ENCODE peak calls at places on chromosomes 7 and 10, in nine cellular contexts. B, J, D, T, I, R, H, G and C are unnamed samples.
A peak's percentile ranks its signal among the peaks of the same experiment; 100 is the strongest.

GRCh38 chr10:119139464-119140067 is 25.9 kb downstream of the SFXN4 start:
- DNase-seq in D (no peak), R (no peak), I (peak; percentile 30), H (peak; percentile 66), B (peak; percentile 35), T (peak; percentile 28), G (no peak), J (peak; percentile 49), C (peak; percentile 45)

GRCh38 chr7:26013551-26014083 is 138.4 kb upstream of the NFE2L3 start:
- DNase-seq in G (no peak), I (no peak), B (no peak), D (no peak), H (no peak), J (no peak), R (no peak), T (no peak), C (peak; percentile 44)

GRCh38 chr10:28179490-28180099 is 123.3 kb downstream of the MPP7 start:
- DNase-seq in T (peak; percentile 80), I (no peak), J (no peak), H (no peak), R (no peak), G (no peak), D (no peak), B (peak; percentile 62), C (peak; percentile 71)

GRCh38 chr7:54179321-54180029 is 362.7 kb upstream of the VSTM2A start:
- DNase-seq in B (no peak), T (no peak), G (no peak), I (no peak), D (no peak), R (no peak), H (no peak), J (no peak), C (no peak)

GRCh38 chr7:64300641-64301405 is 12.9 kb upstream of the ZNF736 start:
- DNase-seq in T (no peak), J (no peak), B (no peak), H (no peak), G (no peak), D (no peak), R (no peak), I (no peak), C (no peak)

GRCh38 chr7:102883098-102883860 is 29.5 kb upstream of the LRRC17 start:
- DNase-seq in G (no peak), D (no peak), H (no peak), I (no peak), T (peak; percentile 67), J (no peak), R (no peak), B (peak; percentile 76), C (no peak)

GRCh38 chr10:119454231-119454804 is 88.2 kb downstream of the RGS10 start:
- DNase-seq in J (no peak), H (no peak), D (no peak), I (no peak), R (no peak), G (no peak), T (no peak), B (no peak), C (no peak)

GRCh38 chr7:87152897-87153641 is 816 bp downstream of the DMTF1 start:
- DNase-seq in J (peak; percentile 38), T (peak; percentile 41), R (peak; percentile 25), I (peak; percentile 53), D (no peak), B (peak; percentile 17), G (peak; percentile 39), H (peak; percentile 48), C (peak; percentile 38)

GRCh38 chr10:62264702-62265436 is 3.8 kb downstream of the RTKN2 start:
- DNase-seq in D (no peak), T (peak; percentile 92), H (no peak), B (peak; percentile 92), J (no peak), R (no peak), I (no peak), G (no peak), C (peak; percentile 77)

GRCh38 chr7:131538071-131538790 is 18.2 kb downstream of the PODXL start:
- DNase-seq in B (peak; percentile 23), D (no peak), R (no peak), T (no peak), G (no peak), I (no peak), J (no peak), H (no peak), C (no peak)

GRCh38 chr10:76287856-76288255 is 856.4 kb downstream of the LRMDA start:
- DNase-seq in R (no peak), B (peak; percentile 6), G (no peak), I (no peak), J (no peak), H (no peak), T (peak; percentile 75), D (no peak), C (no peak)

DNA sequence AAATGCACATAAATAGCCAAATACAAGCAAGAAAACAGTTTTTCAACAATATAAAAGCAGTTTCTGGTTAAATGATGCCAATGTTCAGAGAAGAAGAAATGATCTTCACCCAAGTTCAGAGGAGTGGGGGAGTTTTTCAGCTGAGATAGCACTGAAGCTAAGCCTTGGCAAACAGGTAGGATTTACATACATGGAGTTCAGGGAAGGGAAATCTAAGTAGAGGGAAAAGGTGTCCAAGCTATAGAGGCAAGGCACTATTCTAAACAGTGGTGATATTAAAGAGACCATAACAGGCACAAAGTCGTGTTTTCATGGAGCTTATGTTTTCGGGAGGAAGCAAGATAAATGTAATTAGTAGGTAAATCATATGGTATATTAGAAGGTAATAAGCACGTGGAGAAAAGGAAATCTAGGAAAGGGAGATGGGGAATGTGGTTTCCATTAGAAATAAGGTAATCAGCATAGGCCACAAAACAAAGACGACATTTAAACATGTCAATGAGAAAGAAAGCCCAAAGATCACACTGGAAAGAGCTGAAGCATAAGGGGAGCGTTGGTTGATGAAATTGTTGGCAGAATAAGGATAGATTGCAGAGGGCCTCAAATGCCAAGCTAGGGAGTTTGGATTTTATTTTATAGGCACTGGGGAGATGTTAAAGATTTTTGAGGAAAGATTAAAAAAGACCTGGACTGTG is 704.3 kb downstream of the MAGI2 start:
- DNase-seq in G (no peak), B (no peak), D (no peak), H (no peak), R (no peak), T (no peak), I (no peak), J (no peak), C (no peak)
- H3K27ac ChIP-seq in G (no peak overlapping the region), B (no peak overlapping the region), D (no peak overlapping the region), H (no peak overlapping the region), R (no peak overlapping the region), T (no peak overlapping the region), I (no peak overlapping the region), J (no peak overlapping the region), C (no peak overlapping the region)

DNA sequence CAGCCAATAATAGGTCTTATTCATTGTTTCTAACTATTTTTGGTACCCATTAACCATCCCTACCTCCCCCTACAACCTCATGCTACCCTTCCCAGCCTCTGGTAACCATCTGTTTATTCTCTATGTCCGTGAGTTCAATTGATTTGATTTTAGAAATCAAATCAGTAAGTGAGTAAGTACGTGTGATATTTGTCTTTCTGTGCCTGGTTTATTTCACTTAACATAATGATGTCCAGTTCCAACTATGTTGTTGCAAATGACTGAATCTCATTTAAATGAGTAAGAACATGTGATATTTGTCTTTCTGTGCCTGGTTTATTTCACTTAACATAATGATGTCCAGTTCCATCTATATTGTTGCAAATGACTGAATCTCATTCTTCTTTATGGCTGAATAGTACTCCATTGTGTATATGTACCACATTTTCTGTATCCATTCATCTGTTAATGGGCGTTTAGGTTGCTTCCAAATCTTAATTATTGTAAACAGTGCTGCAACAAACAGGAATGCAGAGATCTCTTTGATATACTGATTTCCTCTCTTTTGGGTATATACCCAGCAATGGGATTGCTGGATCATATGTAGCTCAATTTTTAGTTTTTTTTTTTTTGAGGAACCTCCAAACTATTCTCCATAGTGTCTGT is 49.7 kb upstream of the BICC1 start:
- DNase-seq in H (no peak), B (no peak), I (no peak), G (no peak), R (no peak), D (no peak), J (no peak), T (no peak), C (no peak)
- H3K36me3 ChIP-seq in H (no peaks in the 10 kb centered on the region), B (no peaks in the 10 kb centered on the region), I (no peaks in the 10 kb centered on the region), G (no peaks in the 10 kb centered on the region), R (no peaks in the 10 kb centered on the region), D (no peaks in the 10 kb centered on the region), J (no peaks in the 10 kb centered on the region), T (no peaks in the 10 kb centered on the region), C (no peaks in the 10 kb centered on the region)

GRCh38 chr7:157617401-157617800 is 280.6 kb downstream of the DNAJB6 start:
- DNase-seq in T (no peak), D (no peak), B (no peak), R (no peak), J (no peak), G (no peak), H (no peak), I (no peak), C (no peak)
- TF ChIP-seq CTCF in T (no peak), D (no peak), B (no peak), R (no peak), J (no peak), G (no peak), H (no peak), I (no peak), C (no peak)

GRCh38 chr10:29838529-29838928 is 203.8 kb upstream of the SVIL start:
- DNase-seq in G (no peak), J (no peak), R (no peak), D (no peak), I (no peak), B (no peak), H (peak; percentile 66), T (no peak), C (no peak)

GRCh38 chr10:29837586-29837985 is 202.8 kb upstream of the SVIL start:
- DNase-seq in T (no peak), G (peak; percentile 46), B (no peak), D (no peak), I (no peak), J (no peak), R (no peak), H (peak; percentile 51), C (no peak)

GRCh38 chr10:29841724-29842649 is 207.2 kb upstream of the SVIL start:
- DNase-seq in J (no peak), H (peak; percentile 33), R (peak; percentile 60), B (peak; percentile 34), I (no peak), G (peak; percentile 59), D (no peak), T (peak; percentile 36), C (no peak)

GRCh38 chr10:29840516-29841276 is 205.9 kb upstream of the SVIL start:
- DNase-seq in H (no peak), T (no peak), B (no peak), J (no peak), I (no peak), D (no peak), G (peak; percentile 32), R (no peak), C (no peak)

DNA sequence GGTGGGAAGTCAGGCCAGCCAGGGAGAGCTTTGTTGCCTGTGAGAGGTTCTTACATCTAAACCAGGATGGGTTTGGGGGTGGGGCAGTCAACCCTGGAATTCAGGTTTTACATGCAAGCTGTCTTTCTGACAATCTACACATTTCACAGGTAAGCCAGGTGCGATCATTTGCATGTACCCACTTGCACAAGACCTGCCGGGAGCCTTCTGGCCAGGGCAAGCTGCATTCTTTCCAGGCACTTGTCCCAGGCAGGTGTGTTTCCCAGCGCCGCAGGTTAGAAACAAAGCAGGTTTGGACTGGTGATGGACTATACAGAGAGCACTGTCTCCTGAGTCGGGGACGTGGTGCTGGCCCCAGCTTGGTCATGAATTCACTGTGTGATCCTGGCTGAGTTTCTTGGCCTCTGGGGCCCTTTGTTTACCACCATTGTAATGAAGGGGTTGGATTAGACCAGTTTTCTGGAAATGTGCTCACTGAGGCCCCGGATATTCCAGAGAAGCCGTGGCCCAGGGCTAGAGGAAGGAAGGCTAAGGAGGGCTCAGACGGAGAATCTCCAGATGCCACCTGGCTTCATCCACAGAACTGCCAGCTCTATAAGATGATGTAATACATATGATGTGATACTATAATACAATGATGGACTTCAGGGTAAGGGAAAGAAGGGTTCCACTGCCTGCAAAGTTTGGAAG is 205.2 kb upstream of the SVIL start:
- DNase-seq in T (no peak), B (no peak), D (no peak), J (no peak), G (peak; percentile 64), R (no peak), I (no peak), H (no peak), C (no peak)
- H3K27ac ChIP-seq in T (no peak overlapping the region), B (no peak overlapping the region), D (no peak overlapping the region), J (no peak overlapping the region), G (peak overlapping the region; percentile 75), R (peak overlapping the region; percentile 49), I (peak overlapping the region; percentile 21), H (no peak overlapping the region), C (no peak overlapping the region)